ENCODE peak calls at places on chromosomes 3 and 15, in five cellular contexts. C is sigmoid colon, O is transverse colon, G is A549, S is suprapubic skin. P is an unnamed sample.
A peak's percentile ranks its signal among the peaks of the same experiment; 100 is the strongest.

GRCh38 chr15:97084650-97085049 is 754.1 kb downstream of the NR2F2 start:
- DNase-seq in C (no peak), O (no peak), G (no peak), S (no peak), P (no peak)

GRCh38 chr3:102224171-102224570 is 210.6 kb upstream of the ZPLD1 start:
- DNase-seq in C (no peak), O (peak; percentile 15), G (peak; percentile 6), S (no peak), P (no peak)

GRCh38 chr15:65512189-65512588 is 5.3 kb downstream of the DPP8 start:
- DNase-seq in C (no peak), O (no peak), G (no peak), S (no peak), P (no peak)

GRCh38 chr3:196712514-196713413 is 587 bp downstream of the PIGX start:
- DNase-seq in C (peak; percentile 78), O (peak; percentile 74), G (peak; percentile 24), S (peak; percentile 71), P (peak; percentile 72)

GRCh38 chr3:11457126-11457525 is 184.9 kb downstream of the ATG7 start:
- DNase-seq in C (no peak), O (no peak), G (no peak), S (no peak), P (no peak)

GRCh38 chr15:91100561-91101355 is 701 bp downstream of the SV2B start:
- DNase-seq in C (no peak), O (no peak), G (no peak), S (no peak), P (no peak)

GRCh38 chr15:68447976-68448755 is 16.2 kb upstream of the ITGA11 start:
- DNase-seq in C (no peak), O (no peak), G (no peak), S (no peak), P (no peak)

GRCh38 chr15:52289629-52290081 is 5.9 kb downstream of the MYO5C start:
- DNase-seq in C (no peak), O (peak; percentile 68), G (no peak), S (no peak), P (peak; percentile 66)

GRCh38 chr15:74626336-74626735 is 10.7 kb downstream of the CLK3 start:
- DNase-seq in C (no peak), O (no peak), G (no peak), S (no peak), P (no peak)

GRCh38 chr3:156728267-156728985 is 54.0 kb downstream of the TIPARP start:
- DNase-seq in C (no peak), O (no peak), G (no peak), S (no peak), P (no peak)
- TF ChIP-seq EP300 in C (no peak), O (no peak), G (no peak), S (no peak), P (no peak)

GRCh38 chr3:108488631-108489030 is 21.8 kb downstream of the MYH15 start:
- DNase-seq in C (no peak), O (no peak), G (no peak), S (no peak), P (no peak)

GRCh38 chr3:108487439-108487838 is 23.0 kb downstream of the MYH15 start:
- DNase-seq in C (no peak), O (no peak), G (no peak), S (no peak), P (no peak)

GRCh38 chr3:108485146-108485545 is 25.2 kb downstream of the MYH15 start:
- DNase-seq in C (no peak), O (no peak), G (no peak), S (no peak), P (no peak)

GRCh38 chr3:108486272-108486787 is 24.1 kb downstream of the MYH15 start:
- DNase-seq in C (no peak), O (no peak), G (no peak), S (no peak), P (no peak)

GRCh38 chr3:108486910-108487309 is 23.5 kb downstream of the MYH15 start:
- DNase-seq in C (no peak), O (no peak), G (no peak), S (no peak), P (no peak)
- TF ChIP-seq EP300 in C (no peak), O (no peak), G (no peak), S (no peak), P (no peak)

DNA sequence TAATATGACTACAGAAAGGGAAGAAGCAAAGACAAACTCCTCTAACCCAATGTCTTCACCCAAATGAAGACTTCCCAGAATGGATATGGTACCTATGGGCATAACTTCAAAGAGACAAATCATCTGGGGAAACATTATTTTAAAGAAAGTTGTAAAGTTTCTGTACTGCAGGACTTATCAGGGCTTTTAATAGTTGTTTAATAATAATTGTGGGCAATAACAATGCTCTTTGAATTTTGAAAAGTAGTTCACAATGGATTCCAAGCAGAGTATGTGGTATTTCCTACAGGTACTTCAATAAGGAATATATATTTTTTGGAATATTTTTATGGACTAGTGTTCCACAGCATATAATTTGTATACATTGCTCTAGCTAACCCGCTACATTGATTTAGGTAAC is 503.1 kb downstream of the MCTP2 start:
- DNase-seq in C (no peak), O (no peak), G (no peak), S (no peak), P (no peak)
- TF ChIP-seq EP300 in C (no peak), O (no peak), G (no peak), S (no peak), P (no peak)

DNA sequence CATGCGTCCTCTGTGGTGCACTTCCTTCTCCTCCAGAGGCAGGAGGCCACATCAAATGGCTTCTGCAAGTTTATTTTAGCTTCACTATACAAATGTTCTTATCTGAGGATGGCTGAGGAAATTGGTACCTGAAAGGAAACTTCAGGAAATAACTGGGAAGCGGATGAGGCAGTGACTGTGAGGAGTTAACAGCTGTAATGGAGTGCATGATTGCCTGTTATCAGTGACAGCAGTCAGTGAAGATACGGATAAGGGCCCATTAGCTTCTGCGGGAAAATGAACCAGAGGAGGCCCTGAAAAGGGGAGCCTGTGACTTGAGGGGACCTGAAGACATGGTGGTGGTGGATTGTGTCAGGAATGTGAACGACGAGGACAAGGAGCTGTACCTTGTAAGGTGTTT is 51.8 kb downstream of the SPATA16 start:
- DNase-seq in C (no peak), O (no peak), G (no peak), S (no peak), P (no peak)
- TF ChIP-seq EP300 in C (no peak), O (no peak), G (no peak), S (no peak), P (no peak)

DNA sequence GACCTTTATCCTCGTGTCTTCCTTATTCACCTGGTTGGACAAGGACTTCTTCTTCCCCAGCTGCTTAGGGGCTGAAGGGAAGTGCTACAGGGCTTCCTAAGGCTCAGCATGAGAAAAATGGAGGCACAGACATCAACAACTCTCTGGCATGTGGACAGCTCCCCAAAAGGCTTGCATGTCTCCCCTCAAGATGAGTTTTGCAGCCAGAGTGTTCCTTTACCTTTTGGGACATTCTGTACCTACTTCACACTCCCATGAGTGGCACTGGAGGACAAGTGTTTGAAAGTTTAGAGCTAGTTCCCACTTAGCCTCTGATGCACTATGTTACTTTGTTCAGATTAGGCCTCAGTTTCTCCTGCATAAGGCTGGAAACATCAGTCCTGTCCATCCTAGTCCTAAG is 77.1 kb upstream of the HACD2 start:
- DNase-seq in C (no peak), O (no peak), G (no peak), S (no peak), P (no peak)
- TF ChIP-seq EP300 in C (peak; percentile 51), O (peak; percentile 30), G (no peak), S (peak; percentile 48), P (peak; percentile 29)

DNA sequence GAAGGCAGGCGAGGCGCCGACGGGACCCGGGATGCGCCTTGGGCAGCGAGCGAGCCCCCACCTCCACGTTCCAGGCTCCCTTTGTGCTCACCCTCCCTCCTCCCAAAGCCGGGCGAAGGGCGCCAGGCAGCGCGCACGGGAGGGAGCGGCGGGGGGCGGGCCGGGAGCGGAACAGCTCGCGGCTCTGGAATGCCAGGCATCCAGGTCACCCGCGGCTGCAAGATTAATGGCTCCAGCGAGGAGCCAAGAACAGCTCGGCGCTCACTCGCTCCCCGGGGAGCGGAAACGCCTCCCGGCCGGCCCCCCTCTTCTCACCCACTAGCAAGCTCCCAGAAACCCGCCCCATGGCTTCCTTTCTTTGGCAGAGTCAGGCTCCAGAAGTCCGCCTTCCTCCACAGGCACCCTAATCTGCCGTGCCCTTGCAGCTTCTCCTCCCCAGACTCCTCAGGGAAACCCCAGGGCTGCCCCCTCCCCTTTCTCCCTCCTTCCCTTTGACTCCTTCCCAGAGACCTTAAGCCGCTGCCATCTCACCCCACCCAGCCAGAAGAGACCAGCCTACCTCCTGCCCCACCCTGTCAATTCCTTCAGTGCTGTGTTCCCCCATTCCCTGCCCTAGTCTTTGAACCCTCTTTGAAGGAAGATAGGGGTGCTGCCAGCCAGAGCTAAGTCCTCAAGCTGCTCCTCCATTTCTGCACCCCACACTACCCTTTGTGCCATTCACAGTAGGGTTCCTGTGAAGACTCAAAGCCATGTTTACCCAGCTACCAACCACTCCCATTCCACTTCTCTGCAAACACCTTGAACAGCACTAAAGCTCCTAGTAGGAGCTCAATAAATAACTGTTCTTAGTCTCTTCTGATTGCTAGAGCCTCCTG is 9.9 kb downstream of the AMOTL2 start:
- DNase-seq in C (peak; percentile 98), O (peak; percentile 90), G (peak; percentile 94), S (peak; percentile 95), P (peak; percentile 94)
- TF ChIP-seq EP300 in C (no peak), O (no peak), G (peak; percentile 86), S (no peak), P (peak; percentile 8)

GRCh38 chr15:49035825-49036224 is 10.4 kb downstream of the SECISBP2L start:
- DNase-seq in C (no peak), O (no peak), G (no peak), S (no peak), P (no peak)
- TF ChIP-seq EP300 in C (no peak), O (no peak), G (no peak), S (no peak), P (no peak)

GRCh38 chr3:112199622-112200316 is 66.7 kb upstream of the GCSAM start:
- DNase-seq in C (no peak), O (no peak), G (peak; percentile 4), S (no peak), P (no peak)

GRCh38 chr3:112197131-112197530 is 64.1 kb upstream of the GCSAM start:
- DNase-seq in C (no peak), O (no peak), G (no peak), S (no peak), P (no peak)

DNA sequence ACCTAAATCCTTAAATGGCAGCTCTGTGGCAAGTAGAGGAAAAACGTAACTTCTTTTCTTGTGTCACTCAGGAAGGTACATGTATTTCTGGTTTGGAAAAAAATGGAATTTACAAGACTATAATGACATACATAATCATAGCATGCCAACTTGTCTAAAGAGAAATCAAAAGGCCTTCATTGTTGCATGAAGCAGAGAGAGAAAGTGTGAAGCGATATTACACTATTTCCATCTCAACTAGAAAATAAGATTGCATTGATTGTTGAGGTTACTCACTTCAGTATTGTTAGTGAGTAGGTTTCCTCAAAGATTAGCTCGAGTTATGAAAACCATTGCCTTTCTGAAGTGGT is 67.2 kb upstream of the GCSAM start:
- DNase-seq in C (no peak), O (no peak), G (no peak), S (no peak), P (no peak)
- TF ChIP-seq EP300 in C (no peak), O (no peak), G (no peak), S (no peak), P (no peak)

P was measured in stomach.